ENCODE peak calls at places on chromosomes 4 and X, in seven cellular contexts. S is transverse colon; H is stimulated activated CD4-positive, alpha-beta T cell treated with anti-CD3 and anti-CD28 coated beads, Interleukin-15, amount 100 ng/mL, for 1 hour; M is lung microvascular endothelial cell; I is K562; O is CD8-positive, alpha-beta T cell; Y is naive thymus-derived CD8-positive, alpha-beta T cell. R is an unnamed sample.

GRCh38 chr4:124535004-124535403 is 177.5 kb downstream of the ANKRD50 start:
- DNase-seq in S (no peak), H (no peak), M (no peak), I (no peak), O (no peak), Y (no peak), R (no peak)

GRCh38 chr4:118834960-118835895 is 698 bp downstream of the SEC24D start:
- DNase-seq in S (peak), H (peak), M (peak), I (peak), O (peak), Y (peak), R (peak)

GRCh38 chrX:40772290-40772689 is 36.9 kb upstream of the MED14 start:
- DNase-seq in S (no peak), H (no peak), M (no peak), I (no peak), O (no peak), Y (no peak), R (no peak)

GRCh38 chr4:6278801-6279197 is 9.1 kb downstream of the WFS1 start:
- DNase-seq in S (peak), H (no peak), M (peak), I (peak), O (no peak), Y (no peak), R (no peak)

GRCh38 chr4:72886602-72887001 is 182.9 kb downstream of the COX18 start:
- DNase-seq in S (no peak), H (no peak), M (peak), I (peak), O (no peak), Y (no peak), R (no peak)

GRCh38 chr4:84684361-84684760 is 101.4 kb downstream of the CDS1 start:
- DNase-seq in S (no peak), H (no peak), M (no peak), I (no peak), O (no peak), Y (no peak), R (no peak)

GRCh38 chr4:145618210-145618911 is 824 bp upstream of the MMAA start:
- DNase-seq in S (peak), H (no peak), M (peak), I (peak), O (peak), Y (peak), R (no peak)

GRCh38 chr4:177191586-177191985 is 118.1 kb upstream of the NEIL3 start:
- DNase-seq in S (no peak), H (no peak), M (no peak), I (no peak), O (no peak), Y (no peak), R (no peak)

GRCh38 chrX:101203782-101204351 is 15.7 kb upstream of the DRP2 start:
- DNase-seq in S (no peak), H (no peak), M (no peak), I (no peak), O (no peak), Y (no peak), R (no peak)

GRCh38 chr4:125836597-125837195 is 521.9 kb downstream of the FAT4 start:
- DNase-seq in S (no peak), H (no peak), M (no peak), I (no peak), O (no peak), Y (no peak), R (no peak)

R was measured in ELF-1.